ENCODE peak calls at places on chromosomes 5 and 9, in ten cellular contexts. One of them, this sample, is unnamed.

GRCh38 chr9:20621553-20622329 is 558 bp downstream of the MLLT3 start:
- DNase-seq in CD8-positive, alpha-beta T cell: peak
- DNase-seq in BJ: no peak
- DNase-seq in K562: no peak
- DNase-seq in AG04450: no peak
- DNase-seq in IMR-90: peak
- DNase-seq in fibroblast of villous mesenchyme: peak
- DNase-seq in mammary epithelial cell: peak
- DNase-seq in GM12878: no peak
- DNase-seq in epithelial cell of proximal tubule: no peak
- DNase-seq in this sample: peak

GRCh38 chr5:177301503-177302165 is 1.9 kb downstream of the RAB24 start:
- DNase-seq in CD8-positive, alpha-beta T cell: no peak
- DNase-seq in BJ: no peak
- DNase-seq in K562: no peak
- DNase-seq in AG04450: no peak
- DNase-seq in IMR-90: no peak
- DNase-seq in fibroblast of villous mesenchyme: no peak
- DNase-seq in mammary epithelial cell: peak
- DNase-seq in GM12878: no peak
- DNase-seq in epithelial cell of proximal tubule: no peak
- DNase-seq in this sample: no peak

GRCh38 chr5:169626779-169627178 is 10.3 kb upstream of the DOCK2 start:
- DNase-seq in CD8-positive, alpha-beta T cell: no peak
- DNase-seq in BJ: peak
- DNase-seq in K562: no peak
- DNase-seq in AG04450: peak
- DNase-seq in IMR-90: peak
- DNase-seq in fibroblast of villous mesenchyme: peak
- DNase-seq in mammary epithelial cell: peak
- DNase-seq in GM12878: no peak
- DNase-seq in epithelial cell of proximal tubule: peak
- DNase-seq in this sample: peak

GRCh38 chr5:154402611-154403010 is 43.2 kb upstream of the SAP30L start:
- DNase-seq in CD8-positive, alpha-beta T cell: no peak
- DNase-seq in BJ: no peak
- DNase-seq in K562: no peak
- DNase-seq in AG04450: no peak
- DNase-seq in IMR-90: no peak
- DNase-seq in fibroblast of villous mesenchyme: no peak
- DNase-seq in mammary epithelial cell: no peak
- DNase-seq in GM12878: no peak
- DNase-seq in epithelial cell of proximal tubule: no peak
- DNase-seq in this sample: no peak

GRCh38 chr9:101115062-101115461 is 86.5 kb downstream of the PLPPR1 start:
- DNase-seq in CD8-positive, alpha-beta T cell: no peak
- DNase-seq in BJ: no peak
- DNase-seq in K562: no peak
- DNase-seq in AG04450: no peak
- DNase-seq in IMR-90: no peak
- DNase-seq in fibroblast of villous mesenchyme: no peak
- DNase-seq in mammary epithelial cell: no peak
- DNase-seq in GM12878: no peak
- DNase-seq in epithelial cell of proximal tubule: no peak
- DNase-seq in this sample: no peak

GRCh38 chr9:75452512-75452911 is 364.2 kb downstream of the OSTF1 start:
- DNase-seq in CD8-positive, alpha-beta T cell: no peak
- DNase-seq in BJ: no peak
- DNase-seq in K562: no peak
- DNase-seq in AG04450: no peak
- DNase-seq in IMR-90: no peak
- DNase-seq in fibroblast of villous mesenchyme: no peak
- DNase-seq in mammary epithelial cell: no peak
- DNase-seq in GM12878: no peak
- DNase-seq in epithelial cell of proximal tubule: no peak
- DNase-seq in this sample: peak

GRCh38 chr5:136781464-136781863 is 416.1 kb upstream of the TRPC7 start:
- DNase-seq in CD8-positive, alpha-beta T cell: no peak
- DNase-seq in BJ: peak
- DNase-seq in K562: no peak
- DNase-seq in AG04450: peak
- DNase-seq in IMR-90: peak
- DNase-seq in fibroblast of villous mesenchyme: peak
- DNase-seq in mammary epithelial cell: no peak
- DNase-seq in GM12878: no peak
- DNase-seq in epithelial cell of proximal tubule: no peak
- DNase-seq in this sample: peak

GRCh38 chr9:115396071-115396529 is 278.1 kb upstream of the TNC start:
- DNase-seq in CD8-positive, alpha-beta T cell: no peak
- DNase-seq in BJ: no peak
- DNase-seq in K562: no peak
- DNase-seq in AG04450: no peak
- DNase-seq in IMR-90: peak
- DNase-seq in fibroblast of villous mesenchyme: peak
- DNase-seq in mammary epithelial cell: no peak
- DNase-seq in GM12878: no peak
- DNase-seq in epithelial cell of proximal tubule: no peak
- DNase-seq in this sample: no peak

GRCh38 chr9:116269250-116269649 is 115.7 kb downstream of the PAPPA start:
- DNase-seq in CD8-positive, alpha-beta T cell: no peak
- DNase-seq in BJ: no peak
- DNase-seq in K562: no peak
- DNase-seq in AG04450: no peak
- DNase-seq in IMR-90: no peak
- DNase-seq in fibroblast of villous mesenchyme: no peak
- DNase-seq in mammary epithelial cell: no peak
- DNase-seq in GM12878: no peak
- DNase-seq in epithelial cell of proximal tubule: no peak
- DNase-seq in this sample: peak

GRCh38 chr5:73394610-73395009 is 54.0 kb downstream of the FOXD1 start:
- DNase-seq in CD8-positive, alpha-beta T cell: no peak
- DNase-seq in BJ: no peak
- DNase-seq in K562: no peak
- DNase-seq in AG04450: no peak
- DNase-seq in IMR-90: no peak
- DNase-seq in fibroblast of villous mesenchyme: no peak
- DNase-seq in mammary epithelial cell: no peak
- DNase-seq in GM12878: no peak
- DNase-seq in epithelial cell of proximal tubule: no peak
- DNase-seq in this sample: no peak

GRCh38 chr9:36597412-36598178 is 24.9 kb downstream of the MELK start:
- DNase-seq in CD8-positive, alpha-beta T cell: no peak
- DNase-seq in BJ: no peak
- DNase-seq in K562: peak
- DNase-seq in AG04450: no peak
- DNase-seq in IMR-90: peak
- DNase-seq in fibroblast of villous mesenchyme: peak
- DNase-seq in mammary epithelial cell: peak
- DNase-seq in GM12878: no peak
- DNase-seq in epithelial cell of proximal tubule: no peak
- DNase-seq in this sample: peak

GRCh38 chr9:124481115-124481514 is 26.1 kb downstream of the NR5A1 start:
- DNase-seq in CD8-positive, alpha-beta T cell: no peak
- DNase-seq in BJ: no peak
- DNase-seq in K562: no peak
- DNase-seq in AG04450: no peak
- DNase-seq in IMR-90: no peak
- DNase-seq in fibroblast of villous mesenchyme: no peak
- DNase-seq in mammary epithelial cell: no peak
- DNase-seq in GM12878: no peak
- DNase-seq in epithelial cell of proximal tubule: no peak
- DNase-seq in this sample: no peak

DNA sequence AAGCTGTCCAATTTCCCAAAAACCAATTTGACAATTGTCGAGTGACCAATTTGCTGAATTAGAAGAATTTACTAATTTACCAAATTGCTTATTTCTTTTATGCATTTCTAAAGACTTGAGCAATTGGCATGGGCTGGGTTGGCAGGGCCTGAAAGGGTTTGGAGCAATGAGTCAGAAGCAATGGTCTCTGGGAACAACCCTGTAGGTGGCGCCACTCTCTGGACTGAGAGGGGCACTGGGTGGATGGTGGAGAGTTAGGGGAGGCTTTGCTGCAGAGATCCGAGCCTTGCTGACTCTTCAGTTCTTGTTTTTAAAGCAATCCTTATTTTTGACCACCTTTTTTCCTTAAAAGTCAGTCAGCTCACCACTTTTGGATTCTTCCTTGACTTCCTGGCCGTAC is 71.5 kb upstream of the RPS23 start:
- DNase-seq in CD8-positive, alpha-beta T cell: peak
- DNase-seq in BJ: no peak
- DNase-seq in K562: peak
- DNase-seq in AG04450: no peak
- DNase-seq in IMR-90: no peak
- DNase-seq in fibroblast of villous mesenchyme: no peak
- DNase-seq in mammary epithelial cell: no peak
- DNase-seq in GM12878: no peak
- DNase-seq in epithelial cell of proximal tubule: no peak
- DNase-seq in this sample: no peak
- TF ChIP-seq CTCF in CD8-positive, alpha-beta T cell: no peak
- TF ChIP-seq CTCF in BJ: peak
- TF ChIP-seq CTCF in K562: peak
- TF ChIP-seq CTCF in AG04450: peak
- TF ChIP-seq CTCF in IMR-90: peak
- TF ChIP-seq CTCF in fibroblast of villous mesenchyme: peak
- TF ChIP-seq CTCF in mammary epithelial cell: peak
- TF ChIP-seq CTCF in GM12878: peak
- TF ChIP-seq CTCF in epithelial cell of proximal tubule: peak
- TF ChIP-seq CTCF in this sample: peak

DNA sequence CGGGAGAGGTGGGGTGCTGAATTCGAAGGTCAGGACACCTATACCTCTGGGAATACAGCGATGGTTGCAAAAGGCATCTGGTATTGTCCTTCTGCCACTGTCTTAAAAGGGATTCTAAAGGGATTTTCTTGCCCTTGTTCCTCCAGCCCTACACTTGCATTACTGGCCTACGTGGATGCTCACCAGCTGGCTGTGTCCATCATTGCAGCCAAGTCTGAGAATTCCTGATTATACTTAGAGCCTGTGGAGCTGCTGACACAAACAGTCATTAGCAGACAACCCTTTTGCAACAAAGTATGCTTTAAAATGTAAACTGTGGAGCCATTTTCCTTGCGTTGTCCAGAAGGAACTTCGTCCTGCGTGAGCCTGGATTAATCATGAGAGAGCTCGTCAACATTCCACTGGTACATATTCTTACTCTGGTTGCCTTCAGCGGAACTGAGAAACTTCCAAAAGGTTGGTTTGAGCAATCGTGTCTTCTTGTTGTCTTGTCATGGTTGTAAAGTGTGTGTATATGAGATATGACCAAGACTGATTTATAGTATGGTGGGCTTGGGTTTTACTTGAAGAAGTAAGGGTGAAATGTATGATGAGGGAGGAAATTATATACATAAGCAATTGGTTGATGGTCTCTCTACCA is at the start of gene MUSK:
- DNase-seq in CD8-positive, alpha-beta T cell: no peak
- DNase-seq in BJ: no peak
- DNase-seq in K562: no peak
- DNase-seq in AG04450: no peak
- DNase-seq in IMR-90: peak
- DNase-seq in fibroblast of villous mesenchyme: peak
- DNase-seq in mammary epithelial cell: no peak
- DNase-seq in GM12878: no peak
- DNase-seq in epithelial cell of proximal tubule: no peak
- DNase-seq in this sample: no peak
- H3K4me3 ChIP-seq in CD8-positive, alpha-beta T cell: no peak
- H3K4me3 ChIP-seq in BJ: no peak
- H3K4me3 ChIP-seq in K562: no peak
- H3K4me3 ChIP-seq in AG04450: no peak
- H3K4me3 ChIP-seq in IMR-90: no peak
- H3K4me3 ChIP-seq in fibroblast of villous mesenchyme: no peak
- H3K4me3 ChIP-seq in mammary epithelial cell: no peak
- H3K4me3 ChIP-seq in GM12878: no peak
- H3K4me3 ChIP-seq in epithelial cell of proximal tubule: no peak
- H3K4me3 ChIP-seq in this sample: no peak

GRCh38 chr5:7576023-7576715 is 180.2 kb downstream of the ADCY2 start:
- DNase-seq in CD8-positive, alpha-beta T cell: no peak
- DNase-seq in BJ: no peak
- DNase-seq in K562: no peak
- DNase-seq in AG04450: no peak
- DNase-seq in IMR-90: no peak
- DNase-seq in fibroblast of villous mesenchyme: no peak
- DNase-seq in mammary epithelial cell: no peak
- DNase-seq in GM12878: no peak
- DNase-seq in epithelial cell of proximal tubule: no peak
- DNase-seq in this sample: no peak
- TF ChIP-seq CTCF in CD8-positive, alpha-beta T cell: no peak
- TF ChIP-seq CTCF in BJ: no peak
- TF ChIP-seq CTCF in K562: no peak
- TF ChIP-seq CTCF in AG04450: no peak
- TF ChIP-seq CTCF in IMR-90: no peak
- TF ChIP-seq CTCF in fibroblast of villous mesenchyme: no peak
- TF ChIP-seq CTCF in mammary epithelial cell: no peak
- TF ChIP-seq CTCF in GM12878: no peak
- TF ChIP-seq CTCF in epithelial cell of proximal tubule: no peak
- TF ChIP-seq CTCF in this sample: no peak

GRCh38 chr5:42720242-42720641 is 36.4 kb upstream of the CCDC152 start:
- DNase-seq in CD8-positive, alpha-beta T cell: no peak
- DNase-seq in BJ: no peak
- DNase-seq in K562: no peak
- DNase-seq in AG04450: no peak
- DNase-seq in IMR-90: no peak
- DNase-seq in fibroblast of villous mesenchyme: peak
- DNase-seq in mammary epithelial cell: no peak
- DNase-seq in GM12878: no peak
- DNase-seq in epithelial cell of proximal tubule: no peak
- DNase-seq in this sample: no peak
- H3K4me3 ChIP-seq in CD8-positive, alpha-beta T cell: no peak
- H3K4me3 ChIP-seq in BJ: no peak
- H3K4me3 ChIP-seq in K562: no peak
- H3K4me3 ChIP-seq in AG04450: no peak
- H3K4me3 ChIP-seq in IMR-90: no peak
- H3K4me3 ChIP-seq in fibroblast of villous mesenchyme: no peak
- H3K4me3 ChIP-seq in mammary epithelial cell: no peak
- H3K4me3 ChIP-seq in GM12878: no peak
- H3K4me3 ChIP-seq in epithelial cell of proximal tubule: no peak
- H3K4me3 ChIP-seq in this sample: no peak

GRCh38 chr5:134224905-134225779 is 731 bp downstream of the PPP2CA start:
- DNase-seq in CD8-positive, alpha-beta T cell: peak
- DNase-seq in BJ: no peak
- DNase-seq in K562: peak
- DNase-seq in AG04450: no peak
- DNase-seq in IMR-90: peak
- DNase-seq in fibroblast of villous mesenchyme: peak
- DNase-seq in mammary epithelial cell: peak
- DNase-seq in GM12878: no peak
- DNase-seq in epithelial cell of proximal tubule: no peak
- DNase-seq in this sample: peak
- TF ChIP-seq CTCF in CD8-positive, alpha-beta T cell: no peak
- TF ChIP-seq CTCF in BJ: peak
- TF ChIP-seq CTCF in K562: peak
- TF ChIP-seq CTCF in AG04450: no peak
- TF ChIP-seq CTCF in IMR-90: peak
- TF ChIP-seq CTCF in fibroblast of villous mesenchyme: no peak
- TF ChIP-seq CTCF in mammary epithelial cell: no peak
- TF ChIP-seq CTCF in GM12878: peak
- TF ChIP-seq CTCF in epithelial cell of proximal tubule: peak
- TF ChIP-seq CTCF in this sample: no peak

This sample was measured in foreskin fibroblast.